ENCODE peak calls at places on chromosomes 6 and 20, in eight cellular contexts. L is H1, J is adrenal gland, W is uterus, T is lower leg skin, F is right lobe of liver, C is heart left ventricle, M is tibial nerve. H is an unnamed sample.

GRCh38 chr6:9851541-9852380 is 563.1 kb downstream of the TFAP2A start:
- DNase-seq in C (no peak), M (no peak), W (no peak), T (no peak), J (no peak), F (peak; percentile 25), L (peak; percentile 47), H (no peak)

GRCh38 chr6:130167655-130168054 is 55.1 kb downstream of the SAMD3 start:
- DNase-seq in J (no peak), L (no peak), T (no peak), W (no peak), F (no peak), C (no peak), M (no peak), H (no peak)

GRCh38 chr6:82144852-82145332 is 102.7 kb downstream of the IBTK start:
- DNase-seq in F (no peak), J (peak; percentile 83), T (no peak), W (peak; percentile 25), L (no peak), M (peak; percentile 59), C (peak; percentile 77), H (peak; percentile 21)

GRCh38 chr6:99458319-99458718 is 33.2 kb upstream of the PNISR start:
- DNase-seq in T (no peak), J (no peak), F (no peak), C (no peak), L (no peak), M (no peak), W (no peak), H (no peak)

GRCh38 chr6:13573669-13574110 is 711 bp upstream of the SIRT5 start:
- DNase-seq in L (no peak), M (no peak), T (no peak), W (peak; percentile 28), C (peak; percentile 36), J (peak; percentile 72), F (peak; percentile 42), H (peak; percentile 53)

GRCh38 chr6:786946-787763 is 94.2 kb upstream of the EXOC2 start:
- DNase-seq in C (no peak), T (no peak), J (peak; percentile 13), L (no peak), F (no peak), M (no peak), W (no peak), H (no peak)

GRCh38 chr6:158870418-158870957 is 51.3 kb upstream of the EZR start:
- DNase-seq in F (no peak), J (no peak), T (no peak), W (no peak), C (no peak), L (no peak), M (no peak), H (no peak)

GRCh38 chr6:127342296-127342945 is 988 bp downstream of the ECHDC1 start:
- DNase-seq in T (no peak), M (no peak), J (no peak), W (no peak), C (no peak), L (no peak), F (no peak), H (peak; percentile 38)

GRCh38 chr6:7260291-7261029 is 52.5 kb downstream of the SSR1 start:
- DNase-seq in M (no peak), C (no peak), W (no peak), F (no peak), T (no peak), J (no peak), L (no peak), H (no peak)

GRCh38 chr6:49551866-49552129 is 1.3 kb downstream of the C6orf141 start:
- DNase-seq in J (no peak), M (no peak), L (no peak), F (no peak), W (no peak), C (no peak), T (no peak), H (no peak)

GRCh38 chr6:122337645-122338044 is 61.8 kb upstream of the HSF2 start:
- DNase-seq in L (no peak), T (no peak), J (no peak), C (no peak), M (no peak), W (no peak), F (no peak), H (no peak)

GRCh38 chr6:45658396-45658795 is 280.7 kb upstream of the SUPT3H start:
- DNase-seq in C (no peak), L (no peak), J (no peak), M (no peak), W (no peak), T (no peak), F (no peak), H (no peak)

GRCh38 chr6:45657243-45657642 is 279.5 kb upstream of the SUPT3H start:
- DNase-seq in T (no peak), L (no peak), W (no peak), M (no peak), C (no peak), F (no peak), J (no peak), H (no peak)

GRCh38 chr6:45654673-45655072 is 276.9 kb upstream of the SUPT3H start:
- DNase-seq in M (no peak), W (no peak), L (no peak), J (no peak), F (no peak), C (no peak), T (peak; percentile 72), H (no peak)

GRCh38 chr6:45653117-45653883 is 275.6 kb upstream of the SUPT3H start:
- DNase-seq in C (no peak), M (no peak), J (no peak), F (no peak), T (peak; percentile 48), W (no peak), L (no peak), H (no peak)

GRCh38 chr6:45655630-45656422 is 278.1 kb upstream of the SUPT3H start:
- DNase-seq in T (peak; percentile 67), W (no peak), L (no peak), J (no peak), F (no peak), C (no peak), M (no peak), H (no peak)
- TF ChIP-seq POLR2A in T (no peak), W (no peak), L (no peak), J (no peak), F (no peak), C (no peak), M (no peak), H (no peak)

GRCh38 chr20:38962044-38962897 is at the start of gene DHX35:
- DNase-seq in T (peak; percentile 100), C (peak; percentile 99), J (peak; percentile 98), F (peak; percentile 99), W (peak; percentile 99), M (peak; percentile 98), L (peak; percentile 91), H (peak; percentile 99)
- TF ChIP-seq POLR2A in T (no peak), C (peak; percentile 49), J (no peak), F (peak; percentile 54), W (peak; percentile 49), M (no peak), L (peak; percentile 91), H (peak; percentile 45)

GRCh38 chr6:32967151-32968091 is 973 bp upstream of the BRD2 start:
- DNase-seq in T (no peak), F (no peak), C (no peak), W (no peak), M (peak; percentile 41), L (no peak), J (no peak), H (peak; percentile 37)

GRCh38 chr6:32970413-32971244 is 2.2 kb downstream of the BRD2 start:
- DNase-seq in F (peak; percentile 93), L (no peak), J (peak; percentile 91), M (peak; percentile 83), W (peak; percentile 92), T (peak; percentile 96), C (peak; percentile 92), H (peak; percentile 90)

GRCh38 chr6:32968093-32968769 is at the start of gene BRD2:
- DNase-seq in M (peak; percentile 86), W (peak; percentile 98), F (peak; percentile 98), C (peak; percentile 97), L (no peak), T (peak; percentile 99), J (peak; percentile 97), H (peak; percentile 97)

GRCh38 chr6:32969685-32970412 is 1.5 kb downstream of the BRD2 start:
- DNase-seq in L (no peak), C (peak; percentile 82), W (peak; percentile 83), J (peak; percentile 90), T (peak; percentile 94), F (peak; percentile 76), M (peak; percentile 86), H (peak; percentile 77)

GRCh38 chr6:32968770-32969684 is 633 bp downstream of the BRD2 start:
- DNase-seq in T (peak; percentile 93), M (peak; percentile 77), F (peak; percentile 83), L (peak; percentile 90), J (peak; percentile 81), C (peak; percentile 84), W (peak; percentile 70), H (peak; percentile 80)
- TF ChIP-seq POLR2A in T (no peak), M (peak; percentile 49), F (no peak), L (no peak), J (no peak), C (no peak), W (no peak), H (peak; percentile 70)

DNA sequence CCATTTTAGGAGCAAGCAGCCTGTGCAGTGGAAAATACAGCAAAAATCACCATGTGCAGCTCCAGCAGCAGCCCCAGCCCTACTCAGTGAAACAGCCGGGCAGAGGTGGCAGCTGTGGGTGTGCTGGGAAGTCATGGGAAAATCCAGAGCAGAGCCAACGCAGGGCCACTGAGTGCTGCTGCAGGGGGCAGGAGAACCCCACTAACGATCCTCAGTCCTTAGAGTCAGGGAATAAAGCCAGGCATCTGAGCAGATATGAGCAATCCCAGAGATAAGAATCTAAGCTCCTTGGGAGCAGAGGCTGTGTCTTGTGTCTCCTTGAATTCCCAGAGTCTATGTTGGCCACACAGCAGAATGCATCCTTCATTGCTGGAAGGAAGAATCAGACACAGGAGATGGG is 493.1 kb upstream of the MAP3K7 start:
- DNase-seq in J (no peak), W (no peak), C (no peak), M (no peak), F (no peak), L (no peak), T (no peak), H (no peak)
- TF ChIP-seq POLR2A in J (no peak), W (no peak), C (no peak), M (no peak), F (no peak), L (no peak), T (no peak), H (no peak)